ENCODE peak calls at places on chromosomes 4 and X, in five cellular contexts. B is H1, C is mesendoderm, I is H9, D is neuronal stem cell. Y is an unnamed sample.
A peak's percentile ranks its signal among the peaks of the same experiment; 100 is the strongest.

GRCh38 chr4:145301386-145302080 is 121.1 kb upstream of the OTUD4 start:
- DNase-seq in I (no peak), D (no peak), B (no peak), C (peak; percentile 12), Y (no peak)

GRCh38 chrX:87525771-87526229 is 8.2 kb downstream of the KLHL4 start:
- DNase-seq in C (no peak), I (no peak), B (no peak), D (no peak), Y (peak; percentile 78)

GRCh38 chr4:89784686-89785227 is 52.2 kb downstream of the SNCA start:
- DNase-seq in B (no peak), D (no peak), C (no peak), I (no peak), Y (no peak)

GRCh38 chrX:131802836-131803626 is 220.1 kb upstream of the STK26 start:
- DNase-seq in D (no peak), I (no peak), C (peak; percentile 28), B (peak; percentile 51), Y (peak; percentile 52)

GRCh38 chrX:77436682-77437081 is 10.5 kb upstream of the FGF16 start:
- DNase-seq in C (no peak), D (no peak), B (no peak), I (no peak), Y (peak; percentile 52)

GRCh38 chr4:75916091-75916661 is 13.9 kb upstream of the PPEF2 start:
- DNase-seq in I (peak; percentile 34), D (peak; percentile 21), B (no peak), C (peak; percentile 18), Y (peak; percentile 89)

GRCh38 chr4:110193822-110194761 is 4.3 kb downstream of the ELOVL6 start:
- DNase-seq in I (peak; percentile 95), B (peak; percentile 60), D (peak; percentile 73), C (peak; percentile 99), Y (peak; percentile 97)

GRCh38 chr4:40325406-40326019 is 9.6 kb upstream of the CHRNA9 start:
- DNase-seq in D (peak; percentile 27), C (peak; percentile 73), I (no peak), B (no peak), Y (peak; percentile 72)

GRCh38 chr4:25020240-25020639 is 10.5 kb downstream of the LGI2 start:
- DNase-seq in C (no peak), B (no peak), I (no peak), D (no peak), Y (no peak)

GRCh38 chr4:183348706-183349659 is 26.8 kb upstream of the CLDN24 start:
- DNase-seq in D (no peak), C (peak; percentile 77), I (no peak), B (no peak), Y (peak; percentile 95)

GRCh38 chrX:114071412-114071811 is 512.5 kb upstream of the HTR2C start:
- DNase-seq in B (no peak), D (no peak), I (peak; percentile 56), C (no peak), Y (no peak)

GRCh38 chr4:80900908-80901307 is 129.6 kb upstream of the BMP3 start:
- DNase-seq in B (no peak), I (no peak), D (no peak), C (no peak), Y (no peak)

GRCh38 chr4:141580523-141580922 is 55.9 kb upstream of the IL15 start:
- DNase-seq in D (no peak), C (peak; percentile 6), B (no peak), I (no peak), Y (peak; percentile 19)

GRCh38 chrX:40573763-40574162 is 7.0 kb upstream of the ATP6AP2 start:
- DNase-seq in C (peak; percentile 22), B (peak; percentile 46), I (peak; percentile 43), D (no peak), Y (peak; percentile 11)

DNA sequence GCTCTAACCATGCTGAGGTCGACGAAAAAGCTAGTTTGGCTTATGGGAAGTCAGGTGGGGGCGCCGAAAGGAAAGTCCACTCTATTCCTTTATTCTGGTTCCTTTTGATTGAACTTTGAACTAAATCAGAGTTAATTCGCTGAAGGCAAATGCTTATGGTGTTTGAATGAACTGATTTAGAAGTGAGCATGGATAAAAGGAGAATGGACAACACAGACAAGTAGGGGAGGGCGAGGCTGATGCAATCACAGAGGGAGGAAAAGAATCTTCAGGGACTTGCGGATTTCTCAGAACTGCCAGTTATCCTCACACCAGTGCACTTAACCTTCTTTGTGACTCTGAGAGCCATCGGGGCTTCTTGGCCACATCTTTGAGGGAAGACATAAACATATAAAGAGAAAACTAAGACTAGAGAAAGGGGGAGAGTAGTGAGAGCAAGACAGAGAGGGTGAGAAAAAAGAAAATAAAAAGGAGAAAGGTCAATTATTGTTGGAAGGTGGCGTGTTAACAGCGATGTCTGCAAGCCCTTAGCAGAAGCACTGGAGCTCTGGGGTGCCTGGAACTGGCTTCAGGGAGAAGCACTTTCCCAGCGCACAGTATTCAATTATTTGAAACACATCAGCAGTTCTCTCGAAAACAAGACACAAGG is 79.6 kb upstream of the PLAC1 start:
- DNase-seq in I (no peak), D (no peak), C (no peak), B (no peak), Y (no peak)
- H3K79me1 ChIP-seq in I (no peaks in the 10 kb centered on the region), D (no peaks in the 10 kb centered on the region), C (no peaks in the 10 kb centered on the region), B (no peaks in the 10 kb centered on the region), Y (no peaks in the 10 kb centered on the region)

DNA sequence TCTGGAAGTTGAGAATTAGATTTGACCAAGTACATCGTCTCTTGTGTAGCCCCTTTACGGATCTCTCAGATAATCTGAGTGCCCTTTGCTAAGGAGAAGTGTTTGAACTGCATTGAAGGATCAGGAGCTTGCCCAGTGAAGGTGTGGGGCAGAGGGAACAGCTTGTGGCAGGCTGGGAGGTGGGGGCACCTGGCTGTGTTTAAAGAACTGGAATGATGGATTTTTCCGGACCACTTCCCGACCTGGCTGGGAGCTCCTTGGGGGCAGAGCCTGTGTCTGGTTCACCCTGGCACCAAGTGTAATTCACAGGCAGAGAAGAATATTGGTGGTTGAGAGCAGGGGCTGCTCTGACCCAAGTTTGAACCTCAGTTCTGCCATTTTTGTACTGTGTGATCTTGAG is 18.4 kb downstream of the TBC1D14 start:
- DNase-seq in B (no peak), C (no peak), I (no peak), D (no peak), Y (no peak)
- H3K79me1 ChIP-seq in B (peaks cover 15% of the 10 kb centered on the region), C (peaks cover 1% of the 10 kb centered on the region), I (no peaks in the 10 kb centered on the region), D (peaks cover 4% of the 10 kb centered on the region), Y (peaks cover 24% of the 10 kb centered on the region)

GRCh38 chr4:10288830-10289533 is 168.2 kb downstream of the ZNF518B start:
- DNase-seq in C (no peak), B (no peak), D (no peak), I (no peak), Y (no peak)

GRCh38 chr4:10281996-10282395 is 165.4 kb upstream of the WDR1 start:
- DNase-seq in B (no peak), D (no peak), I (no peak), C (no peak), Y (no peak)

GRCh38 chr4:10285028-10285427 is 168.4 kb upstream of the WDR1 start:
- DNase-seq in B (no peak), I (no peak), D (no peak), C (no peak), Y (no peak)

GRCh38 chr4:10279261-10279660 is 162.7 kb upstream of the WDR1 start:
- DNase-seq in B (no peak), I (no peak), C (no peak), D (no peak), Y (no peak)

DNA sequence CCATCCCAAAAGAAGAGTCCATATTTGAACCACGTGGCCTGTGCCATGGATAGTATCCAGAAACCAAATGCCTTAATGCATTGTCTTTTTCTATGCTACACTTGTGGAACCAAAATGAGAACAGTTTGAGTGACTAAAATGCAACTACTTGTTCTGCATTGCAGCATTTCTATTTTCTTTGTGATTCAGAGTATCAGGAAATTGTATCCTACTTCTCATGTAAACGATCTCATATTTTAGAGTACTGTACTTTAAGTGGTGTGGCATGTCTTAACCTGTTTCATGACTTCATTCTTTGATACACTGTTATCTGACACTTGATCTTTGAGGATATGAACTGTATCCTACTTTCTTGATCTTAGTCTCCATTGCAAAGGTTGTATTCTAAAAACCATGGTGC is 167.2 kb upstream of the WDR1 start:
- DNase-seq in I (no peak), C (no peak), B (no peak), D (no peak), Y (no peak)
- H3K79me1 ChIP-seq in I (no peaks in the 10 kb centered on the region), C (no peaks in the 10 kb centered on the region), B (no peaks in the 10 kb centered on the region), D (no peaks in the 10 kb centered on the region), Y (no peaks in the 10 kb centered on the region)

GRCh38 chr4:6692379-6692778 is 1.3 kb upstream of the S100P start:
- DNase-seq in D (no peak), I (no peak), C (no peak), B (no peak), Y (no peak)

GRCh38 chr4:6692806-6693205 is 872 bp upstream of the S100P start:
- DNase-seq in I (no peak), D (no peak), B (no peak), C (no peak), Y (peak; percentile 42)

GRCh38 chr4:6687947-6688878 is 5.5 kb upstream of the S100P start:
- DNase-seq in B (no peak), D (no peak), C (peak; percentile 49), I (peak; percentile 58), Y (no peak)

GRCh38 chr4:6688879-6689505 is 4.7 kb upstream of the S100P start:
- DNase-seq in C (peak; percentile 98), B (peak; percentile 55), I (peak; percentile 81), D (no peak), Y (peak; percentile 94)

GRCh38 chr4:6689506-6689960 is 4.1 kb upstream of the S100P start:
- DNase-seq in B (peak; percentile 53), I (peak; percentile 53), C (no peak), D (no peak), Y (no peak)
- H3K79me1 ChIP-seq in B (peaks cover 4% of the 10 kb centered on the region), I (no peaks in the 10 kb centered on the region), C (no peaks in the 10 kb centered on the region), D (peaks cover 2% of the 10 kb centered on the region), Y (no peaks in the 10 kb centered on the region)

GRCh38 chr4:3303445-3303824 is 10.6 kb downstream of the RGS12 start:
- DNase-seq in I (peak; percentile 21), C (no peak), D (no peak), B (no peak), Y (no peak)
- H3K79me1 ChIP-seq in I (no peaks in the 10 kb centered on the region), C (peaks cover 25% of the 10 kb centered on the region), D (peaks cover 17% of the 10 kb centered on the region), B (peaks cover 12% of the 10 kb centered on the region), Y (peaks cover 88% of the 10 kb centered on the region)